ENCODE peak calls at places on chromosomes 12 and 14, in six cellular contexts. One of them, this sample, is unnamed.
A peak's percentile ranks its signal among the peaks of the same experiment; 100 is the strongest.

GRCh38 chr14:57560681-57561080 is 67.0 kb upstream of the CCDC198 start:
- DNase-seq in endothelial cell of umbilical vein: no peak
- DNase-seq in vagina: no peak
- DNase-seq in EH: no peak
- DNase-seq in midbrain: no peak
- DNase-seq in kidney glomerular epithelial cell: peak; percentile 87
- DNase-seq in this sample: no peak

GRCh38 chr12:65511134-65511912 is 232.8 kb downstream of the MSRB3 start:
- DNase-seq in vagina: no peak
- DNase-seq in endothelial cell of umbilical vein: peak; percentile 14
- DNase-seq in midbrain: peak; percentile 40
- DNase-seq in kidney glomerular epithelial cell: no peak
- DNase-seq in EH: no peak
- DNase-seq in this sample: no peak

GRCh38 chr14:91350813-91351507 is 66.7 kb downstream of the CCDC88C start:
- DNase-seq in EH: no peak
- DNase-seq in endothelial cell of umbilical vein: no peak
- DNase-seq in midbrain: no peak
- DNase-seq in kidney glomerular epithelial cell: no peak
- DNase-seq in vagina: no peak
- DNase-seq in this sample: no peak

GRCh38 chr14:75479770-75480600 is 42.3 kb upstream of the BATF start:
- DNase-seq in EH: no peak
- DNase-seq in vagina: no peak
- DNase-seq in midbrain: no peak
- DNase-seq in endothelial cell of umbilical vein: no peak
- DNase-seq in kidney glomerular epithelial cell: no peak
- DNase-seq in this sample: no peak

GRCh38 chr14:52878469-52878868 is 72.4 kb downstream of the FERMT2 start:
- DNase-seq in EH: no peak
- DNase-seq in midbrain: no peak
- DNase-seq in vagina: no peak
- DNase-seq in endothelial cell of umbilical vein: no peak
- DNase-seq in kidney glomerular epithelial cell: no peak
- DNase-seq in this sample: no peak

GRCh38 chr12:16112626-16113560 is 164.6 kb downstream of the SLC15A5 start:
- DNase-seq in kidney glomerular epithelial cell: no peak
- DNase-seq in midbrain: no peak
- DNase-seq in vagina: no peak
- DNase-seq in EH: peak; percentile 3
- DNase-seq in endothelial cell of umbilical vein: no peak
- DNase-seq in this sample: no peak

GRCh38 chr12:88468546-88468945 is 111.7 kb downstream of the KITLG start:
- DNase-seq in vagina: no peak
- DNase-seq in kidney glomerular epithelial cell: no peak
- DNase-seq in midbrain: no peak
- DNase-seq in EH: peak; percentile 36
- DNase-seq in endothelial cell of umbilical vein: no peak
- DNase-seq in this sample: no peak

GRCh38 chr12:120055231-120055630 is 61.3 kb downstream of the RAB35 start:
- DNase-seq in kidney glomerular epithelial cell: no peak
- DNase-seq in endothelial cell of umbilical vein: no peak
- DNase-seq in EH: no peak
- DNase-seq in midbrain: no peak
- DNase-seq in vagina: no peak
- DNase-seq in this sample: no peak

GRCh38 chr14:73058923-73059311 is 583 bp downstream of the RBM25 start:
- DNase-seq in midbrain: no peak
- DNase-seq in EH: peak; percentile 50
- DNase-seq in kidney glomerular epithelial cell: no peak
- DNase-seq in endothelial cell of umbilical vein: peak; percentile 52
- DNase-seq in vagina: no peak
- DNase-seq in this sample: peak; percentile 59

GRCh38 chr12:70043490-70044138 is 199.6 kb upstream of the CNOT2 start:
- DNase-seq in kidney glomerular epithelial cell: no peak
- DNase-seq in EH: no peak
- DNase-seq in endothelial cell of umbilical vein: no peak
- DNase-seq in midbrain: no peak
- DNase-seq in vagina: no peak
- DNase-seq in this sample: no peak

GRCh38 chr12:120367924-120368788 is 808 bp downstream of the MSI1 start:
- DNase-seq in midbrain: no peak
- DNase-seq in EH: no peak
- DNase-seq in endothelial cell of umbilical vein: no peak
- DNase-seq in kidney glomerular epithelial cell: no peak
- DNase-seq in vagina: no peak
- DNase-seq in this sample: no peak

GRCh38 chr14:88559852-88560251 is 3.0 kb upstream of the ZC3H14 start:
- DNase-seq in EH: peak; percentile 80
- DNase-seq in midbrain: peak; percentile 26
- DNase-seq in endothelial cell of umbilical vein: no peak
- DNase-seq in vagina: no peak
- DNase-seq in kidney glomerular epithelial cell: peak; percentile 11
- DNase-seq in this sample: no peak

This sample was measured in HTR-8/SVneo.